ENCODE peak calls at places on chromosomes 1 and 21, in eight cellular contexts. A is caudate nucleus; L is hippocampal formation; R is aorta; P is activated naive CD4-positive, alpha-beta T cell treated with anti-CD3 and anti-CD28 coated beads, Interleukin-2, amount 10 ng/mL, durations not matched to agents 7 days and 5 days; Q is T-helper 1 cell; M is mesenteric fat pad; U is iPS-NIHi11. F is an unnamed sample.

GRCh38 chr1:85496881-85497582 is 32.1 kb upstream of the DDAH1 start:
- DNase-seq in A (no peak), L (no peak), R (no peak), P (no peak), Q (no peak), M (no peak), U (no peak), F (no peak)

GRCh38 chr1:55007626-55008025 is 8.9 kb downstream of the BSND start:
- DNase-seq in A (no peak), L (no peak), R (peak; percentile 14), P (no peak), Q (no peak), M (no peak), U (no peak), F (no peak)

GRCh38 chr1:224733021-224733911 is 117.1 kb downstream of the CNIH3 start:
- DNase-seq in A (no peak), L (no peak), R (no peak), P (no peak), Q (no peak), M (no peak), U (no peak), F (peak; percentile 32)

GRCh38 chr1:19336543-19336942 is 24.4 kb downstream of the SLC66A1 start:
- DNase-seq in A (no peak), L (no peak), R (no peak), P (no peak), Q (no peak), M (no peak), U (no peak), F (no peak)

GRCh38 chr1:159428536-159428935 is 3.5 kb upstream of the OR10J4 start:
- DNase-seq in A (no peak), L (no peak), R (no peak), P (no peak), Q (no peak), M (no peak), U (no peak), F (no peak)

GRCh38 chr1:221076467-221076866 is 197.2 kb downstream of the HLX start:
- DNase-seq in A (no peak), L (no peak), R (no peak), P (no peak), Q (no peak), M (no peak), U (no peak), F (no peak)

GRCh38 chr1:161473363-161473762 is 31.9 kb upstream of the FCGR2A start:
- DNase-seq in A (no peak), L (no peak), R (no peak), P (no peak), Q (no peak), M (no peak), U (no peak), F (peak; percentile 45)

GRCh38 chr21:16258834-16259611 is 529.2 kb downstream of the USP25 start:
- DNase-seq in A (no peak), L (no peak), R (no peak), P (no peak), Q (no peak), M (no peak), U (no peak), F (no peak)

GRCh38 chr21:44946254-44947041 is 6.6 kb downstream of the SLX9 start:
- DNase-seq in A (no peak), L (no peak), R (peak; percentile 50), P (no peak), Q (no peak), M (no peak), U (no peak), F (no peak)

GRCh38 chr1:37323486-37324377 is 150.6 kb upstream of the ZC3H12A start:
- DNase-seq in A (no peak), L (no peak), R (no peak), P (peak; percentile 52), Q (no peak), M (no peak), U (peak; percentile 89), F (peak; percentile 70)

GRCh38 chr1:168763031-168763430 is 34.0 kb upstream of the DPT start:
- DNase-seq in A (no peak), L (no peak), R (no peak), P (no peak), Q (no peak), M (no peak), U (no peak), F (no peak)

GRCh38 chr21:38982096-38982495 is 176.4 kb downstream of the ETS2 start:
- DNase-seq in A (no peak), L (no peak), R (no peak), P (no peak), Q (no peak), M (no peak), U (peak; percentile 70), F (no peak)

GRCh38 chr1:195765099-195765498 is 843.1 kb downstream of the KCNT2 start:
- DNase-seq in A (no peak), L (no peak), R (no peak), P (no peak), Q (no peak), M (no peak), U (no peak), F (no peak)

GRCh38 chr1:203500279-203500678 is 6.3 kb downstream of the OPTC start:
- DNase-seq in A (no peak), L (no peak), R (no peak), P (no peak), Q (no peak), M (no peak), U (no peak), F (no peak)

GRCh38 chr1:85830837-85831236 is 122.6 kb upstream of the ZNHIT6 start:
- DNase-seq in A (no peak), L (no peak), R (no peak), P (no peak), Q (no peak), M (no peak), U (no peak), F (no peak)

GRCh38 chr1:10980094-10980577 is 32.3 kb upstream of the TARDBP start:
- DNase-seq in A (peak; percentile 81), L (peak; percentile 90), R (peak; percentile 91), P (no peak), Q (no peak), M (peak; percentile 92), U (peak; percentile 94), F (peak; percentile 63)

GRCh38 chr1:209621741-209622655 is 30.2 kb downstream of the LAMB3 start:
- DNase-seq in A (no peak), L (no peak), R (no peak), P (no peak), Q (no peak), M (peak; percentile 37), U (no peak), F (no peak)

F was measured in glutamatergic neuron.